ENCODE peak calls at places on chromosome 14, in six cellular contexts. A is RWPE2, D is MM.1S, Q is heart left ventricle, N is adrenal gland, R is mucosa of descending colon. E is an unnamed sample. For H3K4me1, the result is how much of the 10 kb centered on the place peaks cover.

GRCh38 chr14:80587096-80587724 is 354.3 kb downstream of the CEP128 start:
- DNase-seq in A (no peak), D (no peak), Q (no peak), N (no peak), R (no peak), E (peak)

GRCh38 chr14:68336165-68336564 is 456.7 kb downstream of the ZFP36L1 start:
- DNase-seq in A (no peak), D (no peak), Q (no peak), N (no peak), R (no peak), E (no peak)

GRCh38 chr14:98736701-98737338 is 535.2 kb downstream of the BCL11B start:
- DNase-seq in A (no peak), D (no peak), Q (no peak), N (no peak), R (no peak), E (no peak)

GRCh38 chr14:101823511-101824120 is 62.1 kb downstream of the PPP2R5C start:
- DNase-seq in A (no peak), D (no peak), Q (no peak), N (peak), R (no peak), E (no peak)

GRCh38 chr14:22883191-22883976 is at the start of gene REM2:
- DNase-seq in A (no peak), D (no peak), Q (no peak), N (no peak), R (no peak), E (peak)

GRCh38 chr14:23481992-23482813 is 12.7 kb downstream of the NGDN start:
- DNase-seq in A (no peak), D (no peak), Q (no peak), N (no peak), R (no peak), E (no peak)

GRCh38 chr14:26775765-26776577 is 178.1 kb upstream of the NOVA1 start:
- DNase-seq in A (no peak), D (no peak), Q (no peak), N (no peak), R (no peak), E (no peak)

GRCh38 chr14:72906879-72907278 is 13.0 kb upstream of the DPF3 start:
- DNase-seq in A (no peak), D (no peak), Q (no peak), N (no peak), R (no peak), E (no peak)

GRCh38 chr14:89485264-89485663 is 68.2 kb upstream of the FOXN3 start:
- DNase-seq in A (no peak), D (no peak), Q (no peak), N (no peak), R (no peak), E (no peak)

GRCh38 chr14:64998455-64998931 is 11.8 kb downstream of the FNTB start:
- DNase-seq in A (no peak), D (no peak), Q (no peak), N (no peak), R (no peak), E (no peak)

GRCh38 chr14:91903070-91903469 is 35.7 kb upstream of the TC2N start:
- DNase-seq in A (no peak), D (no peak), Q (no peak), N (no peak), R (no peak), E (no peak)

GRCh38 chr14:58501214-58501816 is 73.8 kb downstream of the KIAA0586 start:
- DNase-seq in A (no peak), D (peak), Q (no peak), N (peak), R (no peak), E (peak)

GRCh38 chr14:26286806-26287205 is 311.0 kb downstream of the NOVA1 start:
- DNase-seq in A (no peak), D (no peak), Q (no peak), N (no peak), R (no peak), E (no peak)

GRCh38 chr14:83988274-83988673 is 1541.7 kb upstream of the FLRT2 start:
- DNase-seq in A (no peak), D (no peak), Q (no peak), N (no peak), R (no peak), E (no peak)

GRCh38 chr14:55359307-55359706 is 52.3 kb downstream of the ATG14 start:
- DNase-seq in A (no peak), D (no peak), Q (no peak), N (no peak), R (no peak), E (no peak)

GRCh38 chr14:71523630-71524320 is 408.5 kb upstream of the RGS6 start:
- DNase-seq in A (no peak), D (no peak), Q (no peak), N (no peak), R (no peak), E (no peak)

GRCh38 chr14:54769955-54770863 is 132.4 kb downstream of the GCH1 start:
- DNase-seq in A (no peak), D (no peak), Q (no peak), N (no peak), R (no peak), E (no peak)

GRCh38 chr14:93150227-93151206 is 34.2 kb downstream of the MOAP1 start:
- DNase-seq in A (no peak), D (no peak), Q (no peak), N (no peak), R (peak), E (peak)

GRCh38 chr14:92490239-92490959 is 23.2 kb upstream of the RIN3 start:
- DNase-seq in A (peak), D (no peak), Q (no peak), N (no peak), R (no peak), E (no peak)

GRCh38 chr14:68269136-68269535 is 449.6 kb downstream of the RAD51B start:
- DNase-seq in A (no peak), D (no peak), Q (no peak), N (no peak), R (no peak), E (no peak)

GRCh38 chr14:102314242-102315011 is 5.1 kb upstream of the ZNF839 start:
- DNase-seq in A (peak), D (peak), Q (peak), N (peak), R (peak), E (peak)

GRCh38 chr14:106605548-106606448 is 1079.4 kb downstream of the TMEM121 start:
- DNase-seq in A (no peak), D (peak), Q (no peak), N (no peak), R (peak), E (no peak)

GRCh38 chr14:58100735-58101368 is 51.2 kb downstream of the ARMH4 start:
- DNase-seq in A (no peak), D (no peak), Q (no peak), N (no peak), R (no peak), E (no peak)

GRCh38 chr14:55125403-55125802 is 3.6 kb upstream of the LGALS3 start:
- DNase-seq in A (no peak), D (no peak), Q (no peak), N (no peak), R (peak), E (no peak)

GRCh38 chr14:64792231-64792630 is 87.5 kb downstream of the SPTB start:
- DNase-seq in A (no peak), D (no peak), Q (no peak), N (no peak), R (no peak), E (no peak)

GRCh38 chr14:26282578-26282977 is 315.3 kb downstream of the NOVA1 start:
- DNase-seq in A (no peak), D (no peak), Q (no peak), N (no peak), R (no peak), E (no peak)

GRCh38 chr14:90177537-90178189 is 78.7 kb upstream of the PSMC1 start:
- DNase-seq in A (no peak), D (no peak), Q (no peak), N (no peak), R (no peak), E (no peak)

GRCh38 chr14:34181308-34181707 is 230.4 kb upstream of the EGLN3 start:
- DNase-seq in A (no peak), D (no peak), Q (peak), N (no peak), R (no peak), E (no peak)

GRCh38 chr14:92922883-92923743 is at the start of gene CHGA:
- DNase-seq in A (peak), D (no peak), Q (peak), N (peak), R (no peak), E (peak)

GRCh38 chr14:70698288-70698687 is 56.6 kb downstream of the TTC9 start:
- DNase-seq in A (no peak), D (no peak), Q (peak), N (peak), R (no peak), E (peak)

GRCh38 chr14:62117010-62117717 is 354.9 kb downstream of the SNAPC1 start:
- DNase-seq in A (peak), D (peak), Q (peak), N (peak), R (peak), E (peak)

GRCh38 chr14:42214981-42215491 is 608.4 kb downstream of the LRFN5 start:
- DNase-seq in A (no peak), D (no peak), Q (no peak), N (no peak), R (no peak), E (no peak)

GRCh38 chr14:62304172-62304571 is 542.0 kb downstream of the SNAPC1 start:
- DNase-seq in A (no peak), D (no peak), Q (no peak), N (no peak), R (no peak), E (peak)

GRCh38 chr14:21352587-21352986 is 31.2 kb downstream of the SUPT16H start:
- DNase-seq in A (no peak), D (no peak), Q (no peak), N (no peak), R (no peak), E (no peak)

GRCh38 chr14:90576581-90576980 is 179.8 kb downstream of the CALM1 start:
- DNase-seq in A (no peak), D (no peak), Q (no peak), N (no peak), R (no peak), E (peak)

GRCh38 chr14:44463386-44464004 is 43.6 kb downstream of the FSCB start:
- DNase-seq in A (no peak), D (no peak), Q (no peak), N (no peak), R (no peak), E (no peak)

GRCh38 chr14:61461808-61462275 is 140.5 kb downstream of the PRKCH start:
- DNase-seq in A (no peak), D (peak), Q (no peak), N (no peak), R (no peak), E (peak)

GRCh38 chr14:103628684-103629502 is at the start of gene KLC1:
- DNase-seq in A (peak), D (peak), Q (peak), N (peak), R (peak), E (peak)
- H3K4me1 ChIP-seq in A (under half), D (under half), Q (under half), N (under half), R (under half), E (under half)

DNA sequence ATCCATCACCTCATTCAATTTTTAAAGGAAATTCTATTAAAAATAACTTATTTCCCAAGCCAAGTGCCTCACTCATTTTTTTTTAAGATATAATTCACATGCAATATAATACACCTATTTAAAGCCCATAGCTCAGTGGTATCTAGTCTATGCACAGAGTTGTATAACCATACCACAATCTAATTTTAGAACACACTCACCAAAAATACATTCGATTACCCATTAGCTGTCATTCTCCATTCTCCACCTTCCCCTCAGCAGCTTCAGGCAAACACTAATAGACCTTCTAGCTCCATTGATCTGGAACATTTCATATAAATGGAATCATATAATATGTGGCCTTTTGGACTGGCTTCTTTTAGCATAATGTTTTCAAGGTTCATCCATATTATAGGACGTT is 49.5 kb downstream of the CLMN start:
- DNase-seq in A (no peak), D (no peak), Q (no peak), N (no peak), R (no peak), E (no peak)
- H3K4me3 ChIP-seq in A (no peak), D (no peak), Q (no peak), N (no peak), R (no peak), E (no peak)

GRCh38 chr14:100058777-100059432 is 6.3 kb upstream of the EVL start:
- DNase-seq in A (no peak), D (peak), Q (no peak), N (no peak), R (no peak), E (no peak)

GRCh38 chr14:100056431-100056830 is 8.8 kb upstream of the EVL start:
- DNase-seq in A (no peak), D (no peak), Q (no peak), N (no peak), R (no peak), E (no peak)

GRCh38 chr14:100060766-100061165 is 4.5 kb upstream of the EVL start:
- DNase-seq in A (no peak), D (no peak), Q (no peak), N (no peak), R (no peak), E (no peak)

GRCh38 chr14:100056964-100057817 is 8.0 kb upstream of the EVL start:
- DNase-seq in A (no peak), D (peak), Q (no peak), N (no peak), R (no peak), E (no peak)

DNA sequence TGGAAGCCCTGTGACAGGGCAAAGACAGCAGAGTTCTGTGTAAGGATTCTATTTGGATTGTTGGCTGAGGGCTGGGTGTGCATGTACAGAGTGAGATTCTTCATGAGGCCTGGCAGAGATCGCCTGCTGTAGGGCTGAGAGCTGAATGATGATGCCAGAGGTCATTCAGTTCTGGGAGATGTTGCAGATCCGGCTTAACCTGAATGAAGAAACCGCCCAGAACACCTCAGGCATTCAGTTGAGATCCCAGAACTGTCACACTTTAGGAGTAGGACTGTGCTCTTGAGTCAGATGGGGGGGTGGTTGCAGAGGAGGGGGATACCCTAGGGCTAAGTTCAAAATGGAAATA is 5.8 kb upstream of the EVL start:
- DNase-seq in A (no peak), D (no peak), Q (no peak), N (no peak), R (no peak), E (peak)
- H3K4me1 ChIP-seq in A (under half), D (under half), Q (under half), N (under half), R (under half), E (under half)

GRCh38 chr14:36130186-36130585 is 46.3 kb downstream of the PTCSC3 start:
- DNase-seq in A (no peak), D (no peak), Q (no peak), N (no peak), R (no peak), E (no peak)
- H3K4me3 ChIP-seq in A (no peak), D (no peak), Q (no peak), N (no peak), R (no peak), E (no peak)

GRCh38 chr14:32763673-32764072 is 175.0 kb upstream of the NPAS3 start:
- DNase-seq in A (no peak), D (no peak), Q (no peak), N (no peak), R (no peak), E (no peak)
- H3K4me1 ChIP-seq in A (under half), D (under half), Q (under half), N (under half), R (under half), E (under half)

DNA sequence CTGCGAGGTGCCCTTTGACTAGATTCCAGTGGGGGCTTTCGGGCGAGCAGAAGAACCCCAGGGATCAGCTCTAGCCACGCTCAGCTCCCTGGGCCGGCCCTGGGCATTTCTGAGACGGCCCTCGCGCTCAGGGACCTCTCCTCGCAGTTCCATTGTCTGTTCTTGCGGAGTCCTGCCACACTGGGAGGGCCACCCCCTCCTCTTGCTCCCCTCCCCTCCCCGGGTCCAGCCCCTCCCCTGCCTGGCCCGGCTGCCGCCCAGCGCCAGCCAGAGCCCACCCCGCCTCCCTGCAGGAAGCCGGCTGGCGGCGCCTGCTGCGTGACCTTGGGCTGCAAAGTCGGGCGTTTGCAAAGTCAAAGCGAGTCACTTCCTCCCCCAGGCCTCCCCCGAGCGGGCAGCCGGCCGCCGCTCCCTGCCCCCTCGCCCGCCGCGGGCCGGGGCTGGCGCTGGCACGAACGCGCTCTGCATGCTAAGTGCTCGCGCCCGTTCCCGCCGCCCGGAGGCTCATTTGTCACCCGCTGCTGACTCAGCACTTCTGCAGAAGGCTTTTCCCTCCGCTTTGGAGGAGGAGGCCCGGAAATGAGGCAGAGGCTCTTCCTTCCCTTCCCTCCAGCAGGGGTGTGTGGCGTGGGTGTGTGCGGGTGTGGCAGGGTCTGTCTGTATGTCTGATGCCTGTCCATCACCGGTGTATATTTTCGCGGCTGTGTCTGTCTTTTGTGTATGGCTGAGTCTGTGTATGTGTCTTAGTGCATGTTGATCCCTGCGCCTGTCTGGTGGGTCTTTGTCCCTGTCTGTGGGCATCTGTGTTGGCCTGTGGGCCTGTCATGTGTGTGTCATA is 72.0 kb downstream of the IRF2BPL start:
- DNase-seq in A (peak), D (peak), Q (peak), N (peak), R (peak), E (peak)
- H3K4me3 ChIP-seq in A (no peak), D (peak), Q (peak), N (no peak), R (no peak), E (no peak)

DNA sequence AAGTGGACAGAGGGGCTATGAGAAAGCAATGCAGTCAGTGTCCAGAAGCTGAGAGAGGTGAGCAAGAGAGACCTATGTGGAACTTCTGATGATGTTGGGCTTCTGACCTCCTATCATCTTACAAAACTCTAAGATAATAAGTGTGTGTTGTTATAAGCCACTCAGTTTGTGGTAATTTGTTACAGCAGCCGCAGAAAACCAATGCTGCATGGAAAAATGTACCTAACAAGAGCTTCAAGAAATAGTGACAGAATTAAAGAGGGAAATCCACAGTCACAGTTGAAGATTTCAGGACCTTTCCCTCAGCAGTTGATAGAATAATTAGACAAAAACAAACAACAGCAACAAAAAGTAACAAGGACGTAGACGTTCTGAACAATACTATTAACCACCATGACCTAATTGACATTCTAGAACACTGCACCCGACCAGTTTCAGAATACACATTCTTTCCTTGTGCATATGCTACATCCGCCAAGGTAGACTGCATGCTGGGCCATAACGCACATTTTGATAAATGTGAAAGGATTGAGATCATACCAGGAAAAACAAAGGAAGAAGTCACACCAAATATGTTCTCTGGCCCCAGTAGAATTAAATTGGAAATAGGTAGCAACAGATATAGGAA is 1.8 kb upstream of the EVL start:
- DNase-seq in A (no peak), D (no peak), Q (no peak), N (no peak), R (no peak), E (no peak)
- H3K4me1 ChIP-seq in A (under half), D (under half), Q (under half), N (under half), R (under half), E (under half)

GRCh38 chr14:30874999-30875787 is 834 bp downstream of the COCH start:
- DNase-seq in A (no peak), D (no peak), Q (no peak), N (no peak), R (peak), E (peak)
- H3K4me3 ChIP-seq in A (peak), D (peak), Q (peak), N (peak), R (no peak), E (peak)

GRCh38 chr14:39219075-39219499 is 14.6 kb upstream of the MIA2 start:
- DNase-seq in A (no peak), D (peak), Q (no peak), N (peak), R (no peak), E (no peak)
- H3K4me1 ChIP-seq in A (under half), D (under half), Q (under half), N (under half), R (under half), E (under half)

GRCh38 chr14:104552738-104553125 is 26.8 kb upstream of the C14orf180 start:
- DNase-seq in A (peak), D (no peak), Q (no peak), N (no peak), R (no peak), E (no peak)
- H3K4me3 ChIP-seq in A (no peak), D (no peak), Q (no peak), N (no peak), R (no peak), E (no peak)

E was measured in hepatocyte.